ENCODE peak calls at places on chromosomes 4 and X, in four cellular contexts. One of them, this sample, is unnamed. For H3K4me1, the result is how much of the 10 kb centered on the place peaks cover.

GRCh38 chr4:53653484-53654053 is 62.3 kb upstream of the LNX1 start:
- DNase-seq in HepG2: no peak
- DNase-seq in suprapubic skin: no peak
- DNase-seq in sigmoid colon: no peak
- DNase-seq in this sample: peak

GRCh38 chr4:141350122-141350904 is 129.6 kb downstream of the ZNF330 start:
- DNase-seq in HepG2: no peak
- DNase-seq in suprapubic skin: no peak
- DNase-seq in sigmoid colon: peak
- DNase-seq in this sample: peak

GRCh38 chr4:56129431-56129861 is 180.7 kb downstream of the CEP135 start:
- DNase-seq in HepG2: peak
- DNase-seq in suprapubic skin: no peak
- DNase-seq in sigmoid colon: no peak
- DNase-seq in this sample: peak

GRCh38 chrX:114127411-114128025 is 456.4 kb upstream of the HTR2C start:
- DNase-seq in HepG2: no peak
- DNase-seq in suprapubic skin: no peak
- DNase-seq in sigmoid colon: peak
- DNase-seq in this sample: no peak

GRCh38 chr4:186621959-186622553 is 66.7 kb upstream of the MTNR1A start:
- DNase-seq in HepG2: no peak
- DNase-seq in suprapubic skin: no peak
- DNase-seq in sigmoid colon: no peak
- DNase-seq in this sample: no peak

GRCh38 chr4:25813705-25814104 is 49.1 kb downstream of the SEL1L3 start:
- DNase-seq in HepG2: peak
- DNase-seq in suprapubic skin: no peak
- DNase-seq in sigmoid colon: no peak
- DNase-seq in this sample: no peak

GRCh38 chr4:107299646-107300045 is 263.5 kb upstream of the DKK2 start:
- DNase-seq in HepG2: no peak
- DNase-seq in suprapubic skin: no peak
- DNase-seq in sigmoid colon: no peak
- DNase-seq in this sample: no peak

GRCh38 chrX:107571296-107571998 is 56.9 kb upstream of the PRPS1 start:
- DNase-seq in HepG2: peak
- DNase-seq in suprapubic skin: no peak
- DNase-seq in sigmoid colon: no peak
- DNase-seq in this sample: peak

GRCh38 chr4:124530464-124531077 is 182.0 kb downstream of the ANKRD50 start:
- DNase-seq in HepG2: peak
- DNase-seq in suprapubic skin: no peak
- DNase-seq in sigmoid colon: no peak
- DNase-seq in this sample: no peak

GRCh38 chr4:140252144-140252741 is 98.3 kb upstream of the MAML3 start:
- DNase-seq in HepG2: no peak
- DNase-seq in suprapubic skin: peak
- DNase-seq in sigmoid colon: peak
- DNase-seq in this sample: peak

GRCh38 chrX:36445576-36445975 is 526.0 kb downstream of the CFAP47 start:
- DNase-seq in HepG2: no peak
- DNase-seq in suprapubic skin: no peak
- DNase-seq in sigmoid colon: no peak
- DNase-seq in this sample: no peak

GRCh38 chr4:5751918-5752802 is 41.2 kb downstream of the EVC start:
- DNase-seq in HepG2: no peak
- DNase-seq in suprapubic skin: no peak
- DNase-seq in sigmoid colon: peak
- DNase-seq in this sample: no peak

GRCh38 chr4:140090215-140090731 is 63.7 kb downstream of the MAML3 start:
- DNase-seq in HepG2: peak
- DNase-seq in suprapubic skin: no peak
- DNase-seq in sigmoid colon: no peak
- DNase-seq in this sample: no peak

GRCh38 chr4:99234331-99235010 is 15.4 kb upstream of the ADH6 start:
- DNase-seq in HepG2: no peak
- DNase-seq in suprapubic skin: no peak
- DNase-seq in sigmoid colon: no peak
- DNase-seq in this sample: no peak

GRCh38 chr4:176266026-176266425 is 3.0 kb downstream of the ASB5 start:
- DNase-seq in HepG2: no peak
- DNase-seq in suprapubic skin: no peak
- DNase-seq in sigmoid colon: no peak
- DNase-seq in this sample: no peak

GRCh38 chrX:1075741-1076140 is 136.7 kb downstream of the CRLF2 start:
- DNase-seq in HepG2: no peak
- DNase-seq in suprapubic skin: no peak
- DNase-seq in sigmoid colon: no peak
- DNase-seq in this sample: no peak

GRCh38 chr4:20260821-20261220 is 9.1 kb downstream of the SLIT2 start:
- DNase-seq in HepG2: no peak
- DNase-seq in suprapubic skin: no peak
- DNase-seq in sigmoid colon: no peak
- DNase-seq in this sample: no peak

GRCh38 chr4:137124278-137124932 is 407.9 kb downstream of the PCDH18 start:
- DNase-seq in HepG2: peak
- DNase-seq in suprapubic skin: no peak
- DNase-seq in sigmoid colon: no peak
- DNase-seq in this sample: no peak

GRCh38 chr4:67713531-67714247 is 12.7 kb upstream of the UBA6 start:
- DNase-seq in HepG2: no peak
- DNase-seq in suprapubic skin: no peak
- DNase-seq in sigmoid colon: no peak
- DNase-seq in this sample: no peak

GRCh38 chr4:100569196-100569595 is 51.4 kb upstream of the EMCN start:
- DNase-seq in HepG2: no peak
- DNase-seq in suprapubic skin: no peak
- DNase-seq in sigmoid colon: no peak
- DNase-seq in this sample: no peak

GRCh38 chrX:45788941-45789348 is 588.3 kb upstream of the DIPK2B start:
- DNase-seq in HepG2: no peak
- DNase-seq in suprapubic skin: peak
- DNase-seq in sigmoid colon: peak
- DNase-seq in this sample: no peak

GRCh38 chr4:137474711-137475301 is 57.5 kb downstream of the PCDH18 start:
- DNase-seq in HepG2: no peak
- DNase-seq in suprapubic skin: no peak
- DNase-seq in sigmoid colon: no peak
- DNase-seq in this sample: no peak

GRCh38 chr4:122151982-122152698 is at the start of gene BLTP1:
- DNase-seq in HepG2: peak
- DNase-seq in suprapubic skin: peak
- DNase-seq in sigmoid colon: peak
- DNase-seq in this sample: peak

GRCh38 chrX:10636337-10636736 is 16.0 kb upstream of the MID1 start:
- DNase-seq in HepG2: no peak
- DNase-seq in suprapubic skin: no peak
- DNase-seq in sigmoid colon: no peak
- DNase-seq in this sample: no peak

GRCh38 chr4:48483006-48483776 is at the start of gene SLC10A4:
- DNase-seq in HepG2: no peak
- DNase-seq in suprapubic skin: no peak
- DNase-seq in sigmoid colon: no peak
- DNase-seq in this sample: no peak

GRCh38 chr4:187887886-187888285 is 107.7 kb upstream of the ZFP42 start:
- DNase-seq in HepG2: no peak
- DNase-seq in suprapubic skin: no peak
- DNase-seq in sigmoid colon: no peak
- DNase-seq in this sample: no peak

GRCh38 chr4:141676087-141676486 is 39.7 kb downstream of the IL15 start:
- DNase-seq in HepG2: no peak
- DNase-seq in suprapubic skin: no peak
- DNase-seq in sigmoid colon: no peak
- DNase-seq in this sample: no peak

GRCh38 chr4:141896687-141897086 is 260.3 kb downstream of the IL15 start:
- DNase-seq in HepG2: no peak
- DNase-seq in suprapubic skin: no peak
- DNase-seq in sigmoid colon: no peak
- DNase-seq in this sample: no peak

GRCh38 chrX:42490111-42490510 is 287.9 kb downstream of the PPP1R2C start:
- DNase-seq in HepG2: no peak
- DNase-seq in suprapubic skin: no peak
- DNase-seq in sigmoid colon: no peak
- DNase-seq in this sample: no peak

GRCh38 chr4:113586072-113586471 is 175.5 kb downstream of the CAMK2D start:
- DNase-seq in HepG2: no peak
- DNase-seq in suprapubic skin: no peak
- DNase-seq in sigmoid colon: no peak
- DNase-seq in this sample: no peak

GRCh38 chr4:15006416-15007024 is 4.2 kb downstream of the CPEB2 start:
- DNase-seq in HepG2: no peak
- DNase-seq in suprapubic skin: no peak
- DNase-seq in sigmoid colon: no peak
- DNase-seq in this sample: no peak

GRCh38 chr4:183394166-183394951 is 50.1 kb upstream of the CDKN2AIP start:
- DNase-seq in HepG2: no peak
- DNase-seq in suprapubic skin: peak
- DNase-seq in sigmoid colon: no peak
- DNase-seq in this sample: no peak

DNA sequence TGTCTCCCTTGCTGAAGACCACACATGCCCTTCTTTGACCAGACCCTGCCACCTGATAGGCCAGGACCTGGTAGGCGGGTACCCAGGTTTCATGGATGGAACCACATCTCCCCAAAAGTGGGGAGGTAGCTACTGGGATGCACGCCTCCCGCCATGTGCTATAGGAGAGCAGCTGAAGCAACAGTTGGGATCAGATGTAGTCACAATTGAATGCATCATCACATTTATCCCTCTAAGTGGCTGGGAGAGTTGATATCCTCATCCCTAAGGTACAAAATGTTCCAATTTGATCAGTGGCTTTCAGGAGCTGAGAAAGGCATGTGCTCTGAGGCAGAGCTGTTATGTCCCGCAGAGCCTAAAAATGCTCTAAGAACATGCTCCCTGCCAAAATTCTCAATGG is 54.0 kb upstream of the MTM1 start:
- DNase-seq in HepG2: no peak
- DNase-seq in suprapubic skin: no peak
- DNase-seq in sigmoid colon: no peak
- DNase-seq in this sample: no peak
- H3K4me1 ChIP-seq in HepG2: under half
- H3K4me1 ChIP-seq in suprapubic skin: under half
- H3K4me1 ChIP-seq in sigmoid colon: under half
- H3K4me1 ChIP-seq in this sample: under half

DNA sequence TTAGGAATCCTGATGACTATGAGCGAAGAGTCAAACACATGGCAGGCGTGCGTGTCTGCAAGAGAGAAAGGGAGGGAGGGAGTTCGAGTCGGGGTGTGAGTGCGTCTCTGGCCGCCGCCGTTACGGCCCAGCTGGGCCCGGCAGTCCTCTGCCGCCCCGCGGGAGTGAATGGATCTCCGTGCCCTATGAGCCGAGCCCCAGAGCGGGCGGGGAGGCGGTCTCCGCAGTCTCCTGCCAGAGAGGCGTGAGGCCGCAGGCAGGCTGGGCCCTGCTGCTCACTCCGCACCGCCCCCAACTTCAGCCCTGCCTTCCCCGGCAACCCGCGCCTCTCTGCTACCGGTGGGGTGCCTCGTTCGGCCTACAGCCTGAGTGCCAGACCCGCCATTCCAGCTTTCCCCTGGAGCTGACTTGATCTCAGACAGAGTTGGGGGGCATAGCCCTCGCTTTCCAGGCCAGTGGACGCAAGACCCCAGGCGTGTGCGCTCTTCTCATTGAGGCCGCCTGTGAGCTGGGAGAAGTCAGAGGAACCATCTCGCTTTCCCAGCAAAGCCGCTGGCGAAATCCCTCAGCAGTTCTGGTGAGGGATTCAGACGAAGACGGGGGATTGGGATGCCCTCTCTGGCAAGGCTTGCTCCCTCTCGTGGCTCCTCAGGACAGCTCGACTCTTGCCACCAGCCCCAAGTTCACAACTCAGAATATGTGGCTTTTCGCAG is 1.4 kb downstream of the SLC16A2 start:
- DNase-seq in HepG2: peak
- DNase-seq in suprapubic skin: peak
- DNase-seq in sigmoid colon: peak
- DNase-seq in this sample: peak
- TF ChIP-seq POLR2AphosphoS5 in HepG2: no peak
- TF ChIP-seq POLR2AphosphoS5 in suprapubic skin: no peak
- TF ChIP-seq POLR2AphosphoS5 in sigmoid colon: peak
- TF ChIP-seq POLR2AphosphoS5 in this sample: peak

GRCh38 chrX:136259543-136259942 is 8.3 kb upstream of the MAP7D3 start:
- DNase-seq in HepG2: no peak
- DNase-seq in suprapubic skin: no peak
- DNase-seq in sigmoid colon: no peak
- DNase-seq in this sample: no peak
- TF ChIP-seq EP300 in HepG2: no peak
- TF ChIP-seq EP300 in suprapubic skin: no peak
- TF ChIP-seq EP300 in sigmoid colon: no peak
- TF ChIP-seq EP300 in this sample: no peak

DNA sequence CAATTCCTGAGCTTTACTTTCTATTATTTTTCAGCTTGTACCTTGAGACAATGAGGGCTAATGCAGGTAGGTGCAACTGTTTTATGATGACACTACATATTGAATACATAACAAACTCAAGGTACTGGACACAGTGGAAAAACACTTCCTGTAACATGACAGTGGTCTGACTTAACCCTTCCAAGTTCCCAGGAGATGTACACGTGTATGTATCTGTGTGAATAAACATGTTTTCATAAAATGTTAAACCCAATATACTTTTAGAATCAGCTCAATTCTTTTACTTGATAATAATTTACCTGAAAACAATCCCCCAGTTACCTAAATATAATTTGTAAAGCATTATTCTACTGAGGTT is 1.2 kb upstream of the PPARGC1A start:
- DNase-seq in HepG2: no peak
- DNase-seq in suprapubic skin: no peak
- DNase-seq in sigmoid colon: no peak
- DNase-seq in this sample: no peak
- H3K4me1 ChIP-seq in HepG2: under half
- H3K4me1 ChIP-seq in suprapubic skin: under half
- H3K4me1 ChIP-seq in sigmoid colon: under half
- H3K4me1 ChIP-seq in this sample: under half

DNA sequence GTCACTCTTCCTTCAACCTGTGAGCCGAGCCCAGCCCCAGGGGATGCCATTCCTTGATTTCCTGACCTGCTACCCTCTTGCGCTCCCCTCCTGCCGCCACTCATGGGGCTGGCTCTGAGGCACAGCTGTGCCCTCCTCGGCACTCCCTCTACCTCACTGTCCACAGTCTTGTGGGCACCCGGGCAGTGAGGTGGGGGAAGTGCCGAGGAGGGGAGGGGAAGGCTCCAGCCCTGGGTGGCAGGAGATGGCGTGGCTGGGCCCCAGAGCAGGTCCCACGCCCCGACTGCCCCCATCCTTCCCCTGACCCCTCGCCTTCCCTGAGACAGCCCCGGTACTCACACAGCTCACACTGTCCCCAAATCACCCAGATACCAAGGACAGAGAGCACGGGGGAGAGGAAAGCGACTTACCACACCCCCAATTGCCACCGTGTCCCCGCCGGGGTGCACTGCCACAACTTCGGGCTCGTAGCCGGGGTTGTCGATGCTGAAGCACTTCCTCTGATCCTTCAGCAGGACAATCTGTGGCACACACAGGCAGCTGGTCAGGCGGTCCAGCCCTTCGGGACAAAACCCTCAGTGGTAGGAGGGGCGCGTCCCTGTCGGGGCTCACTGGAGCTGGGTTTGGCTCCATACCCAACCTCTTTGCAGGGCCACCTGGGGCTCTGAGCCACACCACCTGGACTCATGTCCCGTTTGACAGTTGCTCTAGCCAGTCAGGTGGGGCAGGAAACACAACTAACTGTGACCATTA is 37.9 kb downstream of the WDR1 start:
- DNase-seq in HepG2: no peak
- DNase-seq in suprapubic skin: no peak
- DNase-seq in sigmoid colon: peak
- DNase-seq in this sample: peak
- TF ChIP-seq POLR2AphosphoS5 in HepG2: no peak
- TF ChIP-seq POLR2AphosphoS5 in suprapubic skin: no peak
- TF ChIP-seq POLR2AphosphoS5 in sigmoid colon: no peak
- TF ChIP-seq POLR2AphosphoS5 in this sample: no peak

This sample was measured in stomach.